ENCODE peak calls at places on chromosomes 1 and 21, in six cellular contexts. One of them, this sample, is unnamed.

GRCh38 chr1:179938752-179939151 is 15.9 kb upstream of the CEP350 start:
- DNase-seq in HCT116: no peak
- DNase-seq in A673: peak; percentile 89
- DNase-seq in fibroblast of lung: peak; percentile 64
- DNase-seq in CD4-positive, CD25-positive, alpha-beta regulatory T cell: no peak
- DNase-seq in GM23338: no peak
- DNase-seq in this sample: peak; percentile 72

GRCh38 chr1:246425895-246426294 is 81.2 kb downstream of the SMYD3 start:
- DNase-seq in HCT116: no peak
- DNase-seq in A673: no peak
- DNase-seq in fibroblast of lung: no peak
- DNase-seq in CD4-positive, CD25-positive, alpha-beta regulatory T cell: no peak
- DNase-seq in GM23338: no peak
- DNase-seq in this sample: no peak

GRCh38 chr21:14864211-14865021 is 200.4 kb downstream of the NRIP1 start:
- DNase-seq in HCT116: no peak
- DNase-seq in A673: peak; percentile 63
- DNase-seq in fibroblast of lung: peak; percentile 82
- DNase-seq in CD4-positive, CD25-positive, alpha-beta regulatory T cell: peak; percentile 44
- DNase-seq in GM23338: peak; percentile 82
- DNase-seq in this sample: peak; percentile 88

GRCh38 chr1:18581420-18581880 is 49.2 kb upstream of the PAX7 start:
- DNase-seq in HCT116: no peak
- DNase-seq in A673: peak; percentile 39
- DNase-seq in fibroblast of lung: no peak
- DNase-seq in CD4-positive, CD25-positive, alpha-beta regulatory T cell: peak; percentile 34
- DNase-seq in GM23338: peak; percentile 79
- DNase-seq in this sample: peak; percentile 26

GRCh38 chr1:92877081-92877711 is 45.4 kb downstream of the RPL5 start:
- DNase-seq in HCT116: no peak
- DNase-seq in A673: no peak
- DNase-seq in fibroblast of lung: no peak
- DNase-seq in CD4-positive, CD25-positive, alpha-beta regulatory T cell: peak; percentile 24
- DNase-seq in GM23338: no peak
- DNase-seq in this sample: no peak

GRCh38 chr1:207051615-207051943 is 571 bp upstream of the YOD1 start:
- DNase-seq in HCT116: no peak
- DNase-seq in A673: no peak
- DNase-seq in fibroblast of lung: no peak
- DNase-seq in CD4-positive, CD25-positive, alpha-beta regulatory T cell: no peak
- DNase-seq in GM23338: no peak
- DNase-seq in this sample: no peak

GRCh38 chr1:92291372-92291999 is 7.3 kb downstream of the GLMN start:
- DNase-seq in HCT116: peak; percentile 52
- DNase-seq in A673: peak; percentile 72
- DNase-seq in fibroblast of lung: peak; percentile 82
- DNase-seq in CD4-positive, CD25-positive, alpha-beta regulatory T cell: peak; percentile 59
- DNase-seq in GM23338: peak; percentile 79
- DNase-seq in this sample: peak; percentile 62

GRCh38 chr21:39088831-39089380 is 94.3 kb downstream of the PSMG1 start:
- DNase-seq in HCT116: no peak
- DNase-seq in A673: no peak
- DNase-seq in fibroblast of lung: peak; percentile 76
- DNase-seq in CD4-positive, CD25-positive, alpha-beta regulatory T cell: no peak
- DNase-seq in GM23338: no peak
- DNase-seq in this sample: no peak

GRCh38 chr1:204653590-204654340 is 31.8 kb downstream of the LRRN2 start:
- DNase-seq in HCT116: no peak
- DNase-seq in A673: no peak
- DNase-seq in fibroblast of lung: no peak
- DNase-seq in CD4-positive, CD25-positive, alpha-beta regulatory T cell: no peak
- DNase-seq in GM23338: no peak
- DNase-seq in this sample: no peak

GRCh38 chr1:150535511-150536281 is 13.5 kb upstream of the ADAMTSL4 start:
- DNase-seq in HCT116: no peak
- DNase-seq in A673: no peak
- DNase-seq in fibroblast of lung: no peak
- DNase-seq in CD4-positive, CD25-positive, alpha-beta regulatory T cell: no peak
- DNase-seq in GM23338: no peak
- DNase-seq in this sample: no peak

GRCh38 chr1:43587594-43587993 is 56.9 kb downstream of the PTPRF start:
- DNase-seq in HCT116: no peak
- DNase-seq in A673: no peak
- DNase-seq in fibroblast of lung: no peak
- DNase-seq in CD4-positive, CD25-positive, alpha-beta regulatory T cell: no peak
- DNase-seq in GM23338: no peak
- DNase-seq in this sample: no peak

GRCh38 chr1:34924759-34925555 is 4.5 kb downstream of the DLGAP3 start:
- DNase-seq in HCT116: no peak
- DNase-seq in A673: peak; percentile 72
- DNase-seq in fibroblast of lung: peak; percentile 61
- DNase-seq in CD4-positive, CD25-positive, alpha-beta regulatory T cell: peak; percentile 21
- DNase-seq in GM23338: peak; percentile 91
- DNase-seq in this sample: peak; percentile 81

GRCh38 chr1:67791261-67791660 is 42.0 kb downstream of the GNG12 start:
- DNase-seq in HCT116: no peak
- DNase-seq in A673: no peak
- DNase-seq in fibroblast of lung: no peak
- DNase-seq in CD4-positive, CD25-positive, alpha-beta regulatory T cell: no peak
- DNase-seq in GM23338: no peak
- DNase-seq in this sample: no peak

GRCh38 chr1:21077085-21077484 is 99.6 kb downstream of the EIF4G3 start:
- DNase-seq in HCT116: no peak
- DNase-seq in A673: no peak
- DNase-seq in fibroblast of lung: peak; percentile 46
- DNase-seq in CD4-positive, CD25-positive, alpha-beta regulatory T cell: no peak
- DNase-seq in GM23338: no peak
- DNase-seq in this sample: no peak

GRCh38 chr1:37561794-37562132 is 5.0 kb downstream of the DNALI1 start:
- DNase-seq in HCT116: peak; percentile 35
- DNase-seq in A673: peak; percentile 46
- DNase-seq in fibroblast of lung: peak; percentile 31
- DNase-seq in CD4-positive, CD25-positive, alpha-beta regulatory T cell: peak; percentile 37
- DNase-seq in GM23338: peak; percentile 66
- DNase-seq in this sample: peak; percentile 35

GRCh38 chr1:43719063-43719462 is 11.7 kb downstream of the ST3GAL3 start:
- DNase-seq in HCT116: no peak
- DNase-seq in A673: peak; percentile 27
- DNase-seq in fibroblast of lung: peak; percentile 34
- DNase-seq in CD4-positive, CD25-positive, alpha-beta regulatory T cell: no peak
- DNase-seq in GM23338: no peak
- DNase-seq in this sample: no peak

GRCh38 chr1:4021153-4021894 is 121.3 kb upstream of the C1orf174 start:
- DNase-seq in HCT116: no peak
- DNase-seq in A673: no peak
- DNase-seq in fibroblast of lung: no peak
- DNase-seq in CD4-positive, CD25-positive, alpha-beta regulatory T cell: no peak
- DNase-seq in GM23338: no peak
- DNase-seq in this sample: no peak

GRCh38 chr1:116066868-116067563 is 44.2 kb upstream of the MAB21L3 start:
- DNase-seq in HCT116: no peak
- DNase-seq in A673: no peak
- DNase-seq in fibroblast of lung: peak; percentile 96
- DNase-seq in CD4-positive, CD25-positive, alpha-beta regulatory T cell: no peak
- DNase-seq in GM23338: no peak
- DNase-seq in this sample: no peak

GRCh38 chr1:25795955-25796806 is 3.8 kb upstream of the SELENON start:
- DNase-seq in HCT116: no peak
- DNase-seq in A673: no peak
- DNase-seq in fibroblast of lung: no peak
- DNase-seq in CD4-positive, CD25-positive, alpha-beta regulatory T cell: peak; percentile 66
- DNase-seq in GM23338: no peak
- DNase-seq in this sample: no peak

GRCh38 chr1:57061369-57061768 is 95.6 kb upstream of the C8B start:
- DNase-seq in HCT116: no peak
- DNase-seq in A673: no peak
- DNase-seq in fibroblast of lung: peak; percentile 2
- DNase-seq in CD4-positive, CD25-positive, alpha-beta regulatory T cell: no peak
- DNase-seq in GM23338: no peak
- DNase-seq in this sample: no peak

GRCh38 chr1:177857285-177857684 is 112.6 kb downstream of the SEC16B start:
- DNase-seq in HCT116: no peak
- DNase-seq in A673: no peak
- DNase-seq in fibroblast of lung: no peak
- DNase-seq in CD4-positive, CD25-positive, alpha-beta regulatory T cell: no peak
- DNase-seq in GM23338: no peak
- DNase-seq in this sample: no peak

DNA sequence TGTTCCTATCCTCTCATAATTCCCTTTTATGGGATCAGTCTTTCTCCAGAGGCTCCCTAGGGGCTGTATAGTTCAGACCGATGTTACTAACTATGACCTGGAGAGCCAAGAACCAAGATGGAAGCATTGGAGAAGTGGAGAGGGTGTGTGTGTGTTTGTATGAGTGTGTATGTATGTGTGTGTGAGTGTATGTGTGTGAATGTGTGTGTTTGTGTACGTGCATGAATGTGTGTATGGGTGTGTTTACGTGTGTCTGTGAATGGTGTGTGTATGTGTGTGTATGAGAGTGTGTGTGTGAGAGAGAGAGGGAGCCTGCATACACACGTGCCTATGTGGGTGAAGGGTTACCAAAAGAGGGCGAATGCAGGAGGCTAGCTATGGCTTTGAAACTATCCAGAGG is 4.9 kb downstream of the MYBPHL start:
- DNase-seq in HCT116: no peak
- DNase-seq in A673: no peak
- DNase-seq in fibroblast of lung: no peak
- DNase-seq in CD4-positive, CD25-positive, alpha-beta regulatory T cell: no peak
- DNase-seq in GM23338: no peak
- DNase-seq in this sample: no peak
- H3K4me1 ChIP-seq in HCT116: peaks cover 10% of the 10 kb centered on the region
- H3K4me1 ChIP-seq in A673: peaks cover 2% of the 10 kb centered on the region
- H3K4me1 ChIP-seq in fibroblast of lung: peaks cover 22% of the 10 kb centered on the region
- H3K4me1 ChIP-seq in CD4-positive, CD25-positive, alpha-beta regulatory T cell: no peaks in the 10 kb centered on the region
- H3K4me1 ChIP-seq in GM23338: peaks cover 12% of the 10 kb centered on the region
- H3K4me1 ChIP-seq in this sample: peaks cover 37% of the 10 kb centered on the region

GRCh38 chr21:43761886-43762285 is 14.2 kb downstream of the CSTB start:
- DNase-seq in HCT116: no peak
- DNase-seq in A673: no peak
- DNase-seq in fibroblast of lung: no peak
- DNase-seq in CD4-positive, CD25-positive, alpha-beta regulatory T cell: no peak
- DNase-seq in GM23338: no peak
- DNase-seq in this sample: no peak

GRCh38 chr21:43764576-43765495 is 11.3 kb downstream of the CSTB start:
- DNase-seq in HCT116: no peak
- DNase-seq in A673: no peak
- DNase-seq in fibroblast of lung: peak; percentile 25
- DNase-seq in CD4-positive, CD25-positive, alpha-beta regulatory T cell: no peak
- DNase-seq in GM23338: no peak
- DNase-seq in this sample: no peak

GRCh38 chr21:43762303-43763128 is 13.6 kb downstream of the CSTB start:
- DNase-seq in HCT116: no peak
- DNase-seq in A673: no peak
- DNase-seq in fibroblast of lung: no peak
- DNase-seq in CD4-positive, CD25-positive, alpha-beta regulatory T cell: no peak
- DNase-seq in GM23338: no peak
- DNase-seq in this sample: no peak

GRCh38 chr21:43766734-43767497 is 9.2 kb downstream of the CSTB start:
- DNase-seq in HCT116: no peak
- DNase-seq in A673: no peak
- DNase-seq in fibroblast of lung: no peak
- DNase-seq in CD4-positive, CD25-positive, alpha-beta regulatory T cell: no peak
- DNase-seq in GM23338: no peak
- DNase-seq in this sample: no peak

GRCh38 chr21:43763901-43764523 is 12.1 kb downstream of the CSTB start:
- DNase-seq in HCT116: no peak
- DNase-seq in A673: no peak
- DNase-seq in fibroblast of lung: no peak
- DNase-seq in CD4-positive, CD25-positive, alpha-beta regulatory T cell: no peak
- DNase-seq in GM23338: no peak
- DNase-seq in this sample: no peak
- H3K27ac ChIP-seq in HCT116: no peak overlapping the region
- H3K27ac ChIP-seq in A673: no peak overlapping the region
- H3K27ac ChIP-seq in fibroblast of lung: no peak overlapping the region
- H3K27ac ChIP-seq in CD4-positive, CD25-positive, alpha-beta regulatory T cell: no peak overlapping the region
- H3K27ac ChIP-seq in GM23338: no peak overlapping the region
- H3K27ac ChIP-seq in this sample: no peak overlapping the region

GRCh38 chr1:156387899-156388813 is 19.1 kb downstream of the RHBG start:
- DNase-seq in HCT116: no peak
- DNase-seq in A673: no peak
- DNase-seq in fibroblast of lung: no peak
- DNase-seq in CD4-positive, CD25-positive, alpha-beta regulatory T cell: no peak
- DNase-seq in GM23338: peak; percentile 75
- DNase-seq in this sample: no peak

GRCh38 chr1:156386949-156387898 is 18.2 kb downstream of the RHBG start:
- DNase-seq in HCT116: no peak
- DNase-seq in A673: no peak
- DNase-seq in fibroblast of lung: no peak
- DNase-seq in CD4-positive, CD25-positive, alpha-beta regulatory T cell: no peak
- DNase-seq in GM23338: no peak
- DNase-seq in this sample: no peak

GRCh38 chr1:156385534-156386031 is 16.6 kb downstream of the RHBG start:
- DNase-seq in HCT116: peak; percentile 38
- DNase-seq in A673: peak; percentile 83
- DNase-seq in fibroblast of lung: peak; percentile 63
- DNase-seq in CD4-positive, CD25-positive, alpha-beta regulatory T cell: peak; percentile 83
- DNase-seq in GM23338: peak; percentile 89
- DNase-seq in this sample: peak; percentile 48

GRCh38 chr1:156384658-156385057 is 15.6 kb downstream of the RHBG start:
- DNase-seq in HCT116: no peak
- DNase-seq in A673: no peak
- DNase-seq in fibroblast of lung: no peak
- DNase-seq in CD4-positive, CD25-positive, alpha-beta regulatory T cell: no peak
- DNase-seq in GM23338: no peak
- DNase-seq in this sample: no peak

GRCh38 chr1:156386134-156386901 is 17.3 kb downstream of the RHBG start:
- DNase-seq in HCT116: no peak
- DNase-seq in A673: no peak
- DNase-seq in fibroblast of lung: no peak
- DNase-seq in CD4-positive, CD25-positive, alpha-beta regulatory T cell: no peak
- DNase-seq in GM23338: no peak
- DNase-seq in this sample: no peak
- H3K27me3 ChIP-seq in HCT116: no peaks in the 10 kb centered on the region
- H3K27me3 ChIP-seq in A673: peaks cover 14% of the 10 kb centered on the region
- H3K27me3 ChIP-seq in fibroblast of lung: peaks cover 37% of the 10 kb centered on the region
- H3K27me3 ChIP-seq in CD4-positive, CD25-positive, alpha-beta regulatory T cell: peaks cover 3% of the 10 kb centered on the region
- H3K27me3 ChIP-seq in GM23338: peaks cover 57% of the 10 kb centered on the region
- H3K27me3 ChIP-seq in this sample: peaks cover 4% of the 10 kb centered on the region

DNA sequence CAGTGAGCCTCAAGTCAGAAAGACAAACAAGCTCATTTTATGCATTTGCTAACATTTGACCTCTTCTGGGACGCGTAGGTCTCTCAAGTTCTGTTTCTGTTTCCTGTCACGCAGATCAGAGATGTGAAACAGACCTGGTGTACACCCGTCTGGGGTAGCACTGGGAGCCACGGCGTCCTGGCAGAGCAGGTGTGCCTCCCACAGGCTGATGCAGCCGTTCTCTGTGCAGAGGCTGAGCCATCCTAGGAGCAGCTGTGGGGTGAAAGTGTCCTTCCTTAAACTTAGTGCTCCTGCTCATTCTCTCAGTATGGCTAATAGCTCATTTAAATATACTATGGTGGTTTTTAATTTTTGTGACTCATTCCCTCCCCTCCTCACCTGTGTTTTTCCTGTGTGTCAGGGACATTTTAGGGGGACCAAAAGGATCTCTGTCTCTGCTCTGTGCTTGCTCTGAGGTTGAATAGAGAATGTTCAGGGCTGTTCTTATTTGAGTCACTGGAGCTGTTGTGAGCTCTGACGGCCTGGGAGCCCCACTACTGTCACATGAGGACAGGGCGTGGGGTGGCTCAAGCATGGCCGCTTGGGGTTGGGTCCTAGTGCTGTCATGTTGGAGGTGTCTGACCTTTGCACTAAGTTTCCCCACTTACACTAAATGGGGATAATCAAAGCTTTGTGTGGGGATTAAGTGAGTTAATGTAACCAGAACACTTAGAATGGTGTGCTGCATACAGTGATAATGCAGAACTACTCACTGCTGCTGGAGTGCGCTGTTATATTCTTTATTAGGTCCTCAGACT is 43.0 kb downstream of the GALNT2 start:
- DNase-seq in HCT116: no peak
- DNase-seq in A673: no peak
- DNase-seq in fibroblast of lung: peak; percentile 32
- DNase-seq in CD4-positive, CD25-positive, alpha-beta regulatory T cell: peak; percentile 88
- DNase-seq in GM23338: no peak
- DNase-seq in this sample: no peak
- H3K4me1 ChIP-seq in HCT116: peaks cover 19% of the 10 kb centered on the region
- H3K4me1 ChIP-seq in A673: peaks cover 39% of the 10 kb centered on the region
- H3K4me1 ChIP-seq in fibroblast of lung: peaks cover 40% of the 10 kb centered on the region
- H3K4me1 ChIP-seq in CD4-positive, CD25-positive, alpha-beta regulatory T cell: peaks cover 16% of the 10 kb centered on the region
- H3K4me1 ChIP-seq in GM23338: peaks cover 36% of the 10 kb centered on the region
- H3K4me1 ChIP-seq in this sample: peaks cover 17% of the 10 kb centered on the region